ENCODE peak calls at places on chromosomes 13 and 19, in nine cellular contexts. Y is foreskin fibroblast, S is adrenal gland, F is left ventricle myocardium inferior, V is NT2/D1, D is body of pancreas, A is pancreas, N is ovary, M is choroid plexus epithelial cell. K is an unnamed sample.

GRCh38 chr19:9161427-9161826 is 17.4 kb upstream of the OR7D2 start:
- DNase-seq in Y (no peak), S (no peak), F (no peak), V (no peak), D (no peak), A (no peak), N (no peak), M (no peak), K (no peak)

GRCh38 chr13:54433511-54434206 is 1405.0 kb downstream of the OLFM4 start:
- DNase-seq in Y (no peak), S (no peak), F (no peak), V (no peak), D (peak), A (peak), N (no peak), M (no peak), K (no peak)

GRCh38 chr19:12668937-12669271 is 2.3 kb downstream of the WDR83 start:
- DNase-seq in Y (peak), S (peak), F (peak), V (no peak), D (peak), A (peak), N (no peak), M (peak), K (peak)

GRCh38 chr19:49333426-49334288 is 1.5 kb upstream of the CD37 start:
- DNase-seq in Y (peak), S (no peak), F (no peak), V (no peak), D (no peak), A (no peak), N (peak), M (no peak), K (no peak)

GRCh38 chr13:23445794-23446193 is 12.3 kb upstream of the SACS start:
- DNase-seq in Y (no peak), S (no peak), F (no peak), V (no peak), D (no peak), A (no peak), N (no peak), M (no peak), K (peak)

GRCh38 chr19:43687660-43687997 is 17.7 kb upstream of the PLAUR start:
- DNase-seq in Y (no peak), S (no peak), F (no peak), V (no peak), D (no peak), A (no peak), N (no peak), M (no peak), K (no peak)

GRCh38 chr19:1006711-1007398 is 6.6 kb downstream of the GRIN3B start:
- DNase-seq in Y (no peak), S (no peak), F (no peak), V (no peak), D (no peak), A (no peak), N (no peak), M (no peak), K (no peak)

GRCh38 chr13:86933676-86934075 is 737.5 kb upstream of the SLITRK5 start:
- DNase-seq in Y (no peak), S (no peak), F (no peak), V (no peak), D (no peak), A (no peak), N (no peak), M (no peak), K (no peak)

GRCh38 chr13:22091222-22091970 is 420.5 kb downstream of the FGF9 start:
- DNase-seq in Y (no peak), S (no peak), F (no peak), V (no peak), D (no peak), A (no peak), N (no peak), M (no peak), K (no peak)

GRCh38 chr19:52889076-52889475 is 8.4 kb downstream of the ZNF320 start:
- DNase-seq in Y (no peak), S (no peak), F (no peak), V (no peak), D (no peak), A (no peak), N (no peak), M (no peak), K (no peak)

GRCh38 chr13:51577690-51578089 is 6.6 kb upstream of the WDFY2 start:
- DNase-seq in Y (no peak), S (no peak), F (no peak), V (no peak), D (no peak), A (no peak), N (no peak), M (no peak), K (no peak)

GRCh38 chr13:112117258-112117954 is 50.5 kb downstream of the SOX1 start:
- DNase-seq in Y (no peak), S (no peak), F (no peak), V (no peak), D (no peak), A (no peak), N (no peak), M (no peak), K (no peak)

GRCh38 chr19:30590596-30591229 is 218.5 kb downstream of the ZNF536 start:
- DNase-seq in Y (peak), S (peak), F (no peak), V (no peak), D (no peak), A (no peak), N (no peak), M (no peak), K (no peak)

DNA sequence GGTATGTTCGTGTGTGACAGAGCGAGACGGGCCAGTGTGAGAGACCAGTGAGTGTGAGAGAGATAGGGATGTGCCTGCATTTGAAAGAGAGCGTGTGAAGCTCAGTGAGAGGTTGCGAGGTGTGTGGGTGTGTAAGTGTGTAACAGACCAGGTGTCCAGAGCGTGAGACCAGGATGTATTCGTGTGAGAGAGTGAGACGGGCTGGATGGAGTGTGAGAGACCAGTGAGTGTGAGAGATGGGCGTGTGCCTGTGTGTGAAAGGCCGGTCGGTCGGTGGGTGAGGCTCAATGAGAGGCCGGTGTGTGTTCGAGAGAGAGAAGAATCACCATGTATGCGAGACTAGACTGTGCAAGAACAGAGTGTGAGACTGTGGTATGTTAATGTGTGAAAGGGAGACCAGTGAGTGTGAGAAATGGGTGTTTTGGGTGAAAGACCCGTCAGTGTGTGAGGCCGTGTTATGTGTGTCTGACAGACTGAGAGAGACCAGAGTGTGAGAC is 675 bp downstream of the ZNF471 start:
- DNase-seq in Y (peak), S (no peak), F (no peak), V (no peak), D (no peak), A (no peak), N (no peak), M (no peak), K (no peak)
- H3K4me3 ChIP-seq in Y (peak), S (peak), F (peak), V (peak), D (peak), A (peak), N (peak), M (peak), K (peak)

GRCh38 chr19:58361900-58362271 is 665 bp downstream of the ZNF497 start:
- DNase-seq in Y (peak), S (peak), F (peak), V (peak), D (peak), A (peak), N (peak), M (no peak), K (no peak)
- H3K4me3 ChIP-seq in Y (peak), S (peak), F (peak), V (peak), D (peak), A (peak), N (peak), M (peak), K (peak)

GRCh38 chr19:4051175-4052101 is 15.3 kb downstream of the ZBTB7A start:
- DNase-seq in Y (peak), S (peak), F (no peak), V (no peak), D (no peak), A (no peak), N (no peak), M (no peak), K (no peak)
- H3K4me3 ChIP-seq in Y (no peak), S (no peak), F (no peak), V (no peak), D (no peak), A (no peak), N (no peak), M (no peak), K (no peak)

GRCh38 chr19:47714339-47714738 is 1.1 kb downstream of the EHD2 start:
- DNase-seq in Y (no peak), S (no peak), F (no peak), V (no peak), D (no peak), A (no peak), N (no peak), M (peak), K (no peak)
- H3K4me3 ChIP-seq in Y (peak), S (no peak), F (peak), V (peak), D (no peak), A (peak), N (peak), M (peak), K (no peak)

GRCh38 chr19:4224470-4224869 is 4.9 kb upstream of the EBI3 start:
- DNase-seq in Y (no peak), S (no peak), F (no peak), V (no peak), D (no peak), A (no peak), N (no peak), M (no peak), K (no peak)
- H3K4me3 ChIP-seq in Y (no peak), S (no peak), F (no peak), V (no peak), D (no peak), A (no peak), N (no peak), M (no peak), K (no peak)

GRCh38 chr19:7971553-7972520 is 28.4 kb upstream of the TIMM44 start:
- DNase-seq in Y (no peak), S (no peak), F (no peak), V (no peak), D (no peak), A (no peak), N (no peak), M (no peak), K (no peak)
- H3K4me3 ChIP-seq in Y (no peak), S (no peak), F (no peak), V (no peak), D (no peak), A (no peak), N (no peak), M (no peak), K (no peak)

DNA sequence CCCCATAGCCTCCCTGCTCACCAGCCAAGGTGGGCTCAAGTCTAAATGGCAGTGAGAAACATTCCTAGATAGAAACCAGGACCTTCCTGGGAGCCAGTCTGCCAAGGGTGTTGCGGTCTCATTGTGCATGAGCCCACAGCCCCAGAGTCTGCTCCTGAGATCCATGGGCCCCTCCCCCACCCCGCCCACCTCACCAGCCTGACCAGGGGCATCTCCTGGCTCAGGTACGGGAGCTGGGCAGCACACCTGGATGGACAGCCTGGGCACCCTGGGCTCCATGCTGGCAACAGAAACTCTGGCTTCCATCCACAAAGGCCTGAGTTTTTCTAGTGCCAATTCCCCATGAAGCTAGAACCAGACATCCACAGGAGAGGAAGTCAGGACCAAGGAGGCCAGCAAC is 65.6 kb downstream of the RAB20 start:
- DNase-seq in Y (no peak), S (no peak), F (no peak), V (no peak), D (no peak), A (no peak), N (no peak), M (no peak), K (no peak)
- H3K4me3 ChIP-seq in Y (no peak), S (no peak), F (no peak), V (no peak), D (no peak), A (no peak), N (no peak), M (no peak), K (no peak)

DNA sequence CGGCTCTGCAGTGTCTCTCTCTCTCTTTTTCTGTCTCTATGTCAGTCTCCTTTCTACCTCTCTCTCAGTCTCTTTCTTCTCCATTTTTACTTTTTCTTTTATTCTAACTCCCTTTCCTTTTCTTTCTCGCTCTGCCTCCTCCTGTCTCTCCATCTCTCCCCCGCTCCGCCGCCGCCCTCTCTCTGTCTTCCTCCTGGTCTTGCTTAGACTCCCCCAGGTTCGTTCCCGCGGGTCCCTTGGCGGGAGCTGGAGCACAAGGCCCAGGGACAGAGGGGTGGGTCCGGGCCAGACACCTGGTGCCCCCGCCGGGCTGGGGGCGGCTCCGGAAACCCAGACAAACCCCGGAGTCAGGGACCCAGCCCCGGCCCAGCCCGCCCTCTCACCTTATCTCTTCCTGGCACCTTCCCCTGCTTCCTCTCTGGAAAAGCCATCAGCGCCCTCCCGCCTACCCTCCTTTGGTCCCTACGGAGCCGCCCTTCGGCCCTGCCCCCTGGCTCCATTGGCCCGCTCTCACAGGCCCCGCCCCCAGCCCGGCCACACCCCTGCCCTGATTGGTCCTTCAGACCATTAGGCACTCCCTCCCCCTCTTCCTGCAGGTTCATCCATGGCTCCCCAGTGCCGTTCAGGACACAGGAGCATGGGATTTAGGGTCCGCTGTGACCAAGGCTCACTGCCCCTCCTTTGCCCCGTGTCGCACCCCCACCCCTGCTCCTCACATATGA is 15.4 kb upstream of the NOP53 start:
- DNase-seq in Y (no peak), S (peak), F (peak), V (peak), D (peak), A (peak), N (peak), M (no peak), K (no peak)
- H3K4me3 ChIP-seq in Y (no peak), S (no peak), F (peak), V (peak), D (no peak), A (peak), N (peak), M (no peak), K (peak)